ENCODE peak calls at places on chromosomes 7 and 10, in seven cellular contexts. G is body of pancreas, P is upper lobe of left lung, X is fibroblast of mammary gland, H is neural progenitor cell, E is BE2C, Y is cardiac muscle cell. K is an unnamed sample.

GRCh38 chr10:129467346-129468119 is 492 bp downstream of the MGMT start:
- DNase-seq in Y (peak), X (peak), E (no peak), P (no peak), G (peak), H (no peak), K (no peak)

GRCh38 chr10:49324711-49325110 is 25.7 kb downstream of the C10orf71 start:
- DNase-seq in X (no peak), P (no peak), E (peak), G (no peak), H (peak), Y (peak), K (no peak)

GRCh38 chr7:151251328-151251925 is 2.9 kb upstream of the SMARCD3 start:
- DNase-seq in G (peak), P (peak), E (peak), X (peak), Y (peak), H (no peak), K (no peak)

GRCh38 chr7:133484135-133484534 is 231.3 kb downstream of the EXOC4 start:
- DNase-seq in Y (peak), G (no peak), E (no peak), X (no peak), P (no peak), H (no peak), K (peak)

GRCh38 chr10:30813872-30814471 is 184.4 kb upstream of the LYZL2 start:
- DNase-seq in E (no peak), H (no peak), G (no peak), Y (peak), P (no peak), X (peak), K (peak)

GRCh38 chr10:69506487-69506833 is 55.2 kb downstream of the TSPAN15 start:
- DNase-seq in Y (no peak), G (no peak), E (no peak), X (no peak), P (no peak), H (no peak), K (no peak)

GRCh38 chr10:24988831-24989769 is 26.9 kb downstream of the ENKUR start:
- DNase-seq in E (no peak), Y (no peak), P (no peak), G (no peak), X (no peak), H (no peak), K (no peak)

GRCh38 chr10:9301148-9301547 is 1246.7 kb downstream of the GATA3 start:
- DNase-seq in P (no peak), E (peak), G (no peak), X (peak), Y (no peak), H (no peak), K (no peak)

GRCh38 chr10:14560794-14561765 is 213.6 kb downstream of the FAM107B start:
- DNase-seq in E (no peak), H (no peak), Y (no peak), P (no peak), G (no peak), X (no peak), K (no peak)

GRCh38 chr10:33345236-33345635 is 10.8 kb upstream of the NRP1 start:
- DNase-seq in X (peak), H (no peak), Y (no peak), E (peak), G (no peak), P (no peak), K (no peak)

GRCh38 chr10:66795871-66796270 is 130.0 kb upstream of the LRRTM3 start:
- DNase-seq in H (no peak), E (no peak), P (no peak), Y (no peak), X (no peak), G (no peak), K (no peak)

GRCh38 chr10:110857265-110858158 is 14.2 kb upstream of the PDCD4 start:
- DNase-seq in X (peak), Y (peak), G (peak), P (no peak), E (peak), H (no peak), K (no peak)

GRCh38 chr7:37052673-37053072 is 328.4 kb upstream of the AOAH start:
- DNase-seq in Y (peak), G (no peak), H (peak), E (no peak), P (no peak), X (peak), K (no peak)

GRCh38 chr10:33136781-33137180 is 178.8 kb upstream of the ITGB1 start:
- DNase-seq in E (no peak), X (peak), H (no peak), G (no peak), Y (no peak), P (no peak), K (peak)

GRCh38 chr7:29839302-29839701 is 33.0 kb downstream of the WIPF3 start:
- DNase-seq in X (peak), E (no peak), H (no peak), Y (peak), G (peak), P (no peak), K (no peak)

GRCh38 chr7:17523813-17524741 is 225.6 kb downstream of the AHR start:
- DNase-seq in P (no peak), H (no peak), Y (peak), G (peak), E (no peak), X (peak), K (no peak)

GRCh38 chr10:81218307-81218706 is 656.7 kb upstream of the NRG3 start:
- DNase-seq in P (no peak), X (no peak), E (no peak), Y (no peak), G (no peak), H (no peak), K (no peak)

GRCh38 chr7:100585511-100586265 is at the start of gene LRCH4:
- DNase-seq in G (peak), P (peak), H (peak), X (peak), E (peak), Y (no peak), K (no peak)

GRCh38 chr7:117590191-117590590 is 110.4 kb downstream of the CFTR start:
- DNase-seq in P (no peak), Y (no peak), H (no peak), G (no peak), X (no peak), E (no peak), K (no peak)

GRCh38 chr10:24944512-24945255 is 7.7 kb downstream of the PRTFDC1 start:
- DNase-seq in H (no peak), Y (peak), G (peak), P (no peak), E (peak), X (peak), K (no peak)

GRCh38 chr7:36260481-36260880 is 107.4 kb downstream of the EEPD1 start:
- DNase-seq in P (no peak), E (no peak), X (no peak), Y (no peak), G (no peak), H (no peak), K (no peak)

GRCh38 chr10:26776258-26776657 is 78.8 kb downstream of the PDSS1 start:
- DNase-seq in Y (no peak), P (no peak), H (no peak), X (no peak), E (no peak), G (no peak), K (no peak)

GRCh38 chr7:46156835-46157234 is 235.8 kb upstream of the IGFBP3 start:
- DNase-seq in X (no peak), E (no peak), Y (no peak), H (no peak), G (no peak), P (no peak), K (no peak)
- H3K4me3 ChIP-seq in X (no peak), E (no peak), Y (no peak), H (no peak), G (no peak), P (no peak), K (no peak)

DNA sequence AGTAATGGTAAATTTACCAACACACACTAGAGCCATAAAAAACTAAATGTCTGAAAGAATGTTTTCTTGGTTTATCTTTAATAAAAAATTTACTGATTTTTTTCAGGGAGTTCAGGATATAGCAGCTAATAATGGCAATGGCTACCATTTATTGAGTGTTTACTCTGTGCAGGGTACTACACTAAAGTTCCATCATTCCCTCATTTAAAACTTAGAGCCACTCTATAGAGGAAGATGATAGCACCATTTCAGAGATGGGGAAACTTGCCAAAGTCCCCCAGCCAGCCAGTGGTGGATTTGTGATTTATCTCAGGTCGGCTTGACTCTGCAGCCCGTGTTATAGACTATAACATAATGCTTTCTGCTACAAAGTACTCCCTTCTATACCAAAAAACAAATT is 86.6 kb downstream of the LSMEM1 start:
- DNase-seq in G (no peak), E (no peak), H (no peak), Y (no peak), P (no peak), X (no peak), K (no peak)
- H3K4me3 ChIP-seq in G (no peak), E (no peak), H (no peak), Y (no peak), P (no peak), X (no peak), K (no peak)

GRCh38 chr7:111806232-111806631 is 243.9 kb upstream of the IMMP2L start:
- DNase-seq in G (no peak), E (no peak), P (no peak), H (peak), Y (no peak), X (no peak), K (no peak)

GRCh38 chr7:111801277-111801676 is 239.0 kb upstream of the IMMP2L start:
- DNase-seq in H (no peak), Y (peak), G (no peak), X (no peak), E (no peak), P (no peak), K (no peak)

GRCh38 chr7:111802194-111802785 is 240.0 kb upstream of the IMMP2L start:
- DNase-seq in X (no peak), Y (no peak), G (no peak), P (no peak), E (no peak), H (no peak), K (no peak)

GRCh38 chr7:111803015-111803758 is 240.9 kb upstream of the IMMP2L start:
- DNase-seq in G (peak), P (no peak), X (peak), H (no peak), E (no peak), Y (no peak), K (no peak)
- H3K4me3 ChIP-seq in G (no peak), P (no peak), X (no peak), H (no peak), E (no peak), Y (no peak), K (no peak)

GRCh38 chr7:98396768-98397167 is 4.1 kb downstream of the BAIAP2L1 start:
- DNase-seq in E (no peak), H (no peak), Y (no peak), P (no peak), X (no peak), G (no peak), K (no peak)

GRCh38 chr7:98400538-98401427 is at the start of gene BAIAP2L1:
- DNase-seq in X (peak), G (peak), E (peak), H (peak), P (peak), Y (peak), K (no peak)

GRCh38 chr7:98398567-98399372 is 2.1 kb downstream of the BAIAP2L1 start:
- DNase-seq in H (peak), X (no peak), G (peak), E (no peak), Y (no peak), P (no peak), K (no peak)

GRCh38 chr7:98399462-98399861 is 1.4 kb downstream of the BAIAP2L1 start:
- DNase-seq in E (no peak), G (no peak), H (peak), X (no peak), P (no peak), Y (peak), K (no peak)

DNA sequence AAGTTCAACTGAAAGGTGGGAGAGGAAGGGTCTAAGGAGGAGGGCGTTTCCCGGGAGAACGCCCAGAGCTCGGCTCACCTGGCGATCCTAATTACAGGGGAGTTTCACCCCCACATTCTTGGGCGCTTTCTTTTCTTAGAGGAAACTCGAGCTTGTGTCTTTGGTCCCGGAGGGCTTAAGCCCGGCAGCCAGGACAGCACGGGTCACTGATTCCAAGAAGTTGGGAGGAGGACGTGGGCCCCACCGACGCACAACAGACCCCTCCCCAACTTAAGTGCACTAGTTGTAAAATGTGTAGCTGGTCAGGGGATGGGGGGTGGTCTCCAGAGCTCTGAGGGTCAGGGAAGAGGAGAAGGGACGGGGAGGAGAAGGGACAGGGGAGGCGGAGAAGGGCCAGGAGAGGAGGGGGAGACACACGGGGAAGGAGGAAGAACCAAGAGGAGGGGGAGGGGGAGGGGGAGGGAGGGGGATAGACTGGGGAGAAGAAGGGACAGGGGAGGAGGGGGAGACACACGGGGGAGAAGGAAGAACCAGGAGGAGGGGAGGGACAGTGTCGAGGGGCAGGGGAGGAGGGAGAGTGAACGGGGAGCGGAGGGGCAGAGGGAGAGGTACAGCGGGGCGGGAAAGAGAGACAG is 870 bp downstream of the BAIAP2L1 start:
- DNase-seq in H (peak), P (no peak), X (no peak), E (no peak), G (peak), Y (peak), K (no peak)
- H3K4me3 ChIP-seq in H (peak), P (peak), X (no peak), E (no peak), G (peak), Y (peak), K (peak)

GRCh38 chr7:114922652-114923402 is 933 bp downstream of the MDFIC start:
- DNase-seq in X (peak), E (no peak), Y (peak), G (peak), H (peak), P (peak), K (no peak)

GRCh38 chr7:114924066-114924712 is 2.3 kb downstream of the MDFIC start:
- DNase-seq in G (no peak), Y (no peak), E (no peak), P (no peak), X (peak), H (no peak), K (no peak)

GRCh38 chr7:114923403-114923713 is 1.5 kb downstream of the MDFIC start:
- DNase-seq in P (no peak), G (no peak), E (no peak), Y (no peak), X (no peak), H (no peak), K (no peak)

GRCh38 chr7:114928060-114928459 is 6.2 kb downstream of the MDFIC start:
- DNase-seq in E (no peak), P (no peak), X (no peak), G (no peak), H (no peak), Y (peak), K (no peak)

DNA sequence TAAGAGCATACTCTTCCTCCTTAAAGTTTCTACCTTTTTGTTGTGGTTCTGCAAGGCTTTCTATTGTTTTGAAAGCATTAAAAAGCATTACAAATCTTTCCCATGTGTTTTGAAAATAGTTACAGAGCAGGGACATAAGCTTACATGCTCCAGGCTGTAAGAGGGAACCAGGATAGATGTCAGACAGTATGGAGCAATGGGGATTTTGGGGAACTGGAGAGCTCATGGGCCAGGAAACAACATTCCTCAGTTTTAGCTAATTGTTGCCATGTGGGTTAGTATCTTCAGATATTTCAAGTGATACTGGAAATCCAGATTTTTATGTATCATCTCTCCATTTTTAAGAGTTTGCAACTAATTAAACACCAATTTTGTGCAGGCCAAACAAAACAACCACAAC is 3.5 kb downstream of the MDFIC start:
- DNase-seq in P (no peak), Y (no peak), E (no peak), G (no peak), H (no peak), X (no peak), K (no peak)
- H3K4me3 ChIP-seq in P (no peak), Y (no peak), E (no peak), G (no peak), H (no peak), X (no peak), K (no peak)

GRCh38 chr7:22477876-22478450 is 22.0 kb downstream of the STEAP1B start:
- DNase-seq in G (no peak), P (peak), E (no peak), Y (peak), H (peak), X (no peak), K (no peak)

GRCh38 chr7:22482476-22482875 is 17.5 kb downstream of the STEAP1B start:
- DNase-seq in H (no peak), Y (no peak), E (peak), G (no peak), P (no peak), X (no peak), K (no peak)

GRCh38 chr7:22485189-22485588 is 14.8 kb downstream of the STEAP1B start:
- DNase-seq in X (no peak), E (no peak), H (no peak), Y (peak), P (no peak), G (no peak), K (no peak)

GRCh38 chr7:22480523-22481075 is 19.4 kb downstream of the STEAP1B start:
- DNase-seq in E (peak), X (no peak), G (no peak), Y (no peak), H (no peak), P (no peak), K (no peak)

GRCh38 chr7:22481726-22482125 is 18.3 kb downstream of the STEAP1B start:
- DNase-seq in P (no peak), H (no peak), G (no peak), X (peak), Y (peak), E (no peak), K (no peak)
- H3K4me3 ChIP-seq in P (no peak), H (no peak), G (no peak), X (no peak), Y (no peak), E (no peak), K (no peak)

GRCh38 chr10:16867556-16867955 is 50.3 kb upstream of the RSU1 start:
- DNase-seq in G (no peak), P (no peak), E (no peak), H (peak), Y (peak), X (peak), K (peak)
- H3K4me3 ChIP-seq in G (no peak), P (no peak), E (no peak), H (no peak), Y (no peak), X (no peak), K (no peak)

GRCh38 chr10:103259989-103260388 is 14.3 kb downstream of the RPEL1 start:
- DNase-seq in E (no peak), G (no peak), H (no peak), P (no peak), X (no peak), Y (no peak), K (no peak)

GRCh38 chr10:103254113-103254512 is 8.4 kb downstream of the RPEL1 start:
- DNase-seq in E (no peak), X (no peak), Y (no peak), P (no peak), H (no peak), G (no peak), K (no peak)

GRCh38 chr10:103257812-103258211 is 12.1 kb downstream of the RPEL1 start:
- DNase-seq in Y (no peak), X (no peak), E (no peak), H (no peak), P (no peak), G (no peak), K (no peak)

GRCh38 chr10:103254538-103255325 is 9.0 kb downstream of the RPEL1 start:
- DNase-seq in G (no peak), E (no peak), H (no peak), X (peak), Y (peak), P (no peak), K (no peak)

DNA sequence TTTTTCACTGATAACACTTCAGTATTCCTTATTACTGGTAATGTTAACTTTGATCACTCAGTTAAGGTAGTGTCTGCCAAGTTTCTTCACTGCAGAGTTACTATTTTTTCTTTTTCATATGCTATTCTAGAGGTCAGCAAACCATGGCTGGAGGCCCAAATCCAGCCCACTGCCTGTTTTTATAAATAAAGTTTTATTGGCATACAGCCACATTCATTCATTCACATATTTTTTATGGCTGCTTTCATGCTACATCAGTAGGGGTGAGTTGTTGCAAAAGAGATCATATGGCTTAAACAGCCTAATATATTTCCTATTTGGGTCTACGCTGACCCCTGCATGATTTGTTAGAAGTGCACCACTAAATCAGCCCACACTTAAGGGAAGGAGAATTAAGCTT is 10.9 kb downstream of the RPEL1 start:
- DNase-seq in Y (no peak), H (no peak), E (no peak), X (no peak), P (no peak), G (no peak), K (no peak)
- H3K4me3 ChIP-seq in Y (no peak), H (no peak), E (no peak), X (no peak), P (no peak), G (no peak), K (no peak)

DNA sequence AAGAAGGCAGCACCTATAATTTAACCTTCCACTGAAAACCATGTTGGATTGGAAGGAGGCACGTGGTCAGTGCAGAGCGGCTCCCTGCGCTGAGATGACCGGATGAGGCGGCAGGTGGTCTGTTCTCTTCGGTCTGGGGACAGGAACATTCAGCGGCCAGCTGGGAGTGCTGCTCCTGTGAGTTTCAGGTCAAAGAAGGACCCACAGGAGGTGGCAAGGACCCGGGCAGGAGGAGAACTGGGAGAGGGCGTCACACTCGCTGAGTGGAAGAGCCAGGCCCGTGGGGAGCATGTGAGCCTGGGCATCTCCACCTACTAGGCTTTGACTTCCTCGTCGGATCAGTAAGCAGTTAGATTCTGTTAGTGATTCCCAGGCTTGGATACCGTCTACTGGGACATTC is 113.4 kb upstream of the SHH start:
- DNase-seq in X (no peak), P (no peak), E (no peak), G (no peak), H (no peak), Y (no peak), K (no peak)
- H3K4me3 ChIP-seq in X (no peak), P (no peak), E (no peak), G (no peak), H (no peak), Y (no peak), K (no peak)

GRCh38 chr7:138433583-138434437 is 26.2 kb upstream of the TRIM24 start:
- DNase-seq in E (no peak), X (no peak), Y (no peak), H (no peak), G (no peak), P (no peak), K (no peak)
- H3K4me3 ChIP-seq in E (no peak), X (no peak), Y (no peak), H (no peak), G (no peak), P (no peak), K (no peak)

K was measured in kidney epithelial cell.